ENCODE peak calls at places on chromosomes 16 and 17, in eight cellular contexts. One of them, this sample, is unnamed.

GRCh38 chr16:83305092-83305491 is 502.7 kb upstream of the HSBP1 start:
- DNase-seq in AG04450: peak; percentile 36
- DNase-seq in A673: peak; percentile 1
- DNase-seq in cardiac muscle cell: no peak
- DNase-seq in thoracic aorta: no peak
- DNase-seq in esophagus muscularis mucosa: no peak
- DNase-seq in adrenal gland: no peak
- DNase-seq in body of pancreas: no peak
- DNase-seq in this sample: no peak

GRCh38 chr16:11609474-11610120 is 22.9 kb upstream of the LITAF start:
- DNase-seq in cardiac muscle cell: no peak
- DNase-seq in AG04450: no peak
- DNase-seq in body of pancreas: no peak
- DNase-seq in esophagus muscularis mucosa: no peak
- DNase-seq in thoracic aorta: no peak
- DNase-seq in A673: no peak
- DNase-seq in adrenal gland: no peak
- DNase-seq in this sample: no peak

GRCh38 chr17:65158622-65159021 is 21.5 kb downstream of the RGS9 start:
- DNase-seq in esophagus muscularis mucosa: no peak
- DNase-seq in A673: no peak
- DNase-seq in AG04450: no peak
- DNase-seq in thoracic aorta: no peak
- DNase-seq in cardiac muscle cell: no peak
- DNase-seq in body of pancreas: no peak
- DNase-seq in adrenal gland: no peak
- DNase-seq in this sample: no peak

GRCh38 chr17:45436161-45436560 is 3.5 kb upstream of the ARHGAP27 start:
- DNase-seq in AG04450: no peak
- DNase-seq in A673: no peak
- DNase-seq in body of pancreas: no peak
- DNase-seq in cardiac muscle cell: no peak
- DNase-seq in thoracic aorta: no peak
- DNase-seq in adrenal gland: no peak
- DNase-seq in esophagus muscularis mucosa: no peak
- DNase-seq in this sample: no peak

GRCh38 chr17:4490109-4490591 is 8.5 kb upstream of the SPNS2 start:
- DNase-seq in A673: no peak
- DNase-seq in thoracic aorta: no peak
- DNase-seq in cardiac muscle cell: no peak
- DNase-seq in adrenal gland: no peak
- DNase-seq in body of pancreas: no peak
- DNase-seq in AG04450: no peak
- DNase-seq in esophagus muscularis mucosa: no peak
- DNase-seq in this sample: peak; percentile 87

GRCh38 chr17:2058521-2059124 is 3.7 kb downstream of the HIC1 start:
- DNase-seq in thoracic aorta: no peak
- DNase-seq in body of pancreas: peak; percentile 81
- DNase-seq in esophagus muscularis mucosa: peak; percentile 92
- DNase-seq in cardiac muscle cell: peak; percentile 55
- DNase-seq in A673: no peak
- DNase-seq in adrenal gland: peak; percentile 65
- DNase-seq in AG04450: no peak
- DNase-seq in this sample: no peak

GRCh38 chr16:73569266-73569665 is 521.3 kb upstream of the ZFHX3 start:
- DNase-seq in cardiac muscle cell: no peak
- DNase-seq in AG04450: no peak
- DNase-seq in body of pancreas: no peak
- DNase-seq in A673: no peak
- DNase-seq in thoracic aorta: no peak
- DNase-seq in adrenal gland: no peak
- DNase-seq in esophagus muscularis mucosa: no peak
- DNase-seq in this sample: no peak

GRCh38 chr16:75460441-75460840 is 4.0 kb downstream of the TMEM170A start:
- DNase-seq in AG04450: no peak
- DNase-seq in cardiac muscle cell: no peak
- DNase-seq in A673: no peak
- DNase-seq in esophagus muscularis mucosa: no peak
- DNase-seq in body of pancreas: no peak
- DNase-seq in thoracic aorta: no peak
- DNase-seq in adrenal gland: no peak
- DNase-seq in this sample: no peak

DNA sequence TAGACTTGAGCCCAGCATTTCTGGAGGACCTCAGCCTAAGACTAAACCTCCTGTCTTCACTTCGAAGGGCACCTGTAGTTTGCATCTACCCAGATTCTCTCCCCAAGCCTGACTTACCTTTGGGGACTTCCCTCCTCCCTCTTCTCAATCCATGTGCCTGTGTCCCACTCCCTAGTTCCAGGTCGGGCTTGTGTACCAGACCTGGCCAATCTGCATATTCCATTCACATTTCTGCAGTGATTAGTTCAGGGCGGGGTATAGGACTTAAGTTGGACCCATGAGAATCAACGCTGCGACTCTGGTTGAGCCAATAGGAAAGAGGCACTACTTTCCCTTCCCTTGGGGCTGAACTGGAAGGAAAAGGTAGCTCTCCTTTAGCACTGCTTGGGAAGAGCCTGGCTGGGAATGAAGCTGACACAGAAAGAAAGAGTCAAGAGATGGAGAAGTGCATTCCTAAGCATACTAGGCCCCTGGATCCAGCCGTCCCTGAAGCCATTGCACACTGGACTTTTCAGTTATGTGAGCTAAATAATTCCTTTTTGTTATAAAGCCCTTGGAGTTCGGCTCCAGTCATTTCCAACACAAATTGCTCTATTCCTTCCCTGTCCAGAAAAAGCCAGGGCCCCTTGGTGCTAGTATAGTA is 2.5 kb downstream of the TRADD start:
- DNase-seq in thoracic aorta: no peak
- DNase-seq in adrenal gland: peak; percentile 5
- DNase-seq in A673: no peak
- DNase-seq in esophagus muscularis mucosa: no peak
- DNase-seq in body of pancreas: no peak
- DNase-seq in cardiac muscle cell: no peak
- DNase-seq in AG04450: no peak
- DNase-seq in this sample: no peak
- H3K27me3 ChIP-seq in thoracic aorta: no peaks in the 10 kb centered on the region
- H3K27me3 ChIP-seq in adrenal gland: no peaks in the 10 kb centered on the region
- H3K27me3 ChIP-seq in A673: no peaks in the 10 kb centered on the region
- H3K27me3 ChIP-seq in esophagus muscularis mucosa: no peaks in the 10 kb centered on the region
- H3K27me3 ChIP-seq in body of pancreas: no peaks in the 10 kb centered on the region
- H3K27me3 ChIP-seq in cardiac muscle cell: peaks cover 97% of the 10 kb centered on the region
- H3K27me3 ChIP-seq in AG04450: peaks cover 16% of the 10 kb centered on the region
- H3K27me3 ChIP-seq in this sample: peaks cover 6% of the 10 kb centered on the region

DNA sequence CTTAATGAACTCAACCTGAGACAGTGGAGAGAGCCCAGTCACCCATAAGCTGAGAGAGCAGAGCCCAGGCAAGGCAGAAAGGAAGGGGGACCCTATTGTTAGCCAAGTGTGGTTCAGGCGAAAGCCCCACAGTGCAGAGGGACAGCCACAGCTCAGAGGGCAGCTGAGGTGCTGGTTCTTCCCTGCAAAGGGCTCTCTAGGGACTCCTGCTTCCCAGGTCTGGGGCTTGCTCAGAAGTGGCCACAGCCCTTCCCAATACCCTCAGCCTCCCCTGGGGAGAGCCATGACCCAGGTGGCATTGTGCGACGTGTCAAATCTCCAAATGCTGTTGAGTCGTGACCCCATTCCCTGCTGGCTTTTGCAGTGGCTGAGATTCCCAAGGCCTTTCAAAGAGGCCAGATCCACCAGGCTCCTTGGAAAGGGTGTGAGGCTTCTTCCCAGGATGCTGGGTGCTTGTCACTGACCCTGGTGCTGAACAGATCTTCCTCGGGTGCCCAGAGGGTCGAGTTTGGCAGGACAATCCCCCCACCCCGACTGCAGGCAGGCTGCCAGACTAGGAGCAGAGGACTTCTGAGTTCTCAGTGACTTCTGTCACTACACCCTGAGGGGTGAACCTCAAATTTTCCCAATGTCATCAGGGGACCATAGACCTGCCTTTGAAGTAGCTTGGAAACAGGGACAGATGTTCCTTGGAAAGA is 2.5 kb upstream of the CCL17 start:
- DNase-seq in AG04450: no peak
- DNase-seq in thoracic aorta: no peak
- DNase-seq in A673: no peak
- DNase-seq in body of pancreas: no peak
- DNase-seq in cardiac muscle cell: peak; percentile 24
- DNase-seq in adrenal gland: no peak
- DNase-seq in esophagus muscularis mucosa: no peak
- DNase-seq in this sample: no peak
- H3K27me3 ChIP-seq in AG04450: peaks cover 45% of the 10 kb centered on the region
- H3K27me3 ChIP-seq in thoracic aorta: no peaks in the 10 kb centered on the region
- H3K27me3 ChIP-seq in A673: no peaks in the 10 kb centered on the region
- H3K27me3 ChIP-seq in body of pancreas: no peaks in the 10 kb centered on the region
- H3K27me3 ChIP-seq in cardiac muscle cell: no peaks in the 10 kb centered on the region
- H3K27me3 ChIP-seq in adrenal gland: no peaks in the 10 kb centered on the region
- H3K27me3 ChIP-seq in esophagus muscularis mucosa: no peaks in the 10 kb centered on the region
- H3K27me3 ChIP-seq in this sample: no peaks in the 10 kb centered on the region

DNA sequence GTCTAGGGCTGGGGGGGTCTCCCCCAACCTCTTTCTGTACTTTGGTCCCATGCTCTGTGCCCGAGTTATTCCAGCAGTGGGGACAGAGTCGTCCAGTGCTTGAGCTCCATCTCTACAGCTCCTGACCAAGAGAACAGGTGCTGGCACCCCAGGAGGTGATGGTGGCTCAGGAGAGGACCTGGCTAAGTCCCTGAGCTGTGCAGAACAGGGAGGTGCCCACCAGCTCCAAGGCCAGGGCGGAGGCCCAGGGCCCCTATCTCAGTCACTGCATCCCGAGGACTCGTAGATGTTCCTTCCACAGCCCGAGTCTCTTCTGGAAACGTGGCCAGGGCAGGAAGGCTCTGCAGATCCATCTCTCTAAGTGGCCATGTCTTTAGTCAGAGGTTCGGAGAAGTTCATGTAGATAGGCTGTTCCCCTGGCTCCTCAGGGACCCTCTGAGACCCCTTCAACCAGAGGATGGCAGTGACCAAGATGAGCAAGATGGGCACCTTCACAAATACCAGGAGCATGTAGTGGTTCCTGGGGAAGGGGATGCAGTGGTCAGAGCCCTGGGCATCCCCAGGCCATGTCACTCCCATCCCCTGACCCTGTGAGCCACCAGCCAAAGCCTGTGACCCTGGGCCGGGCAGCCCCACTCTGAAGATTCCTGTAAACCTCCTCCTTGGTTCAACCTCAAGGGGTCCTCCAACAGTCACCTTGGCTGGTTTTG is 8.7 kb downstream of the CD300LB start:
- DNase-seq in cardiac muscle cell: no peak
- DNase-seq in thoracic aorta: no peak
- DNase-seq in body of pancreas: no peak
- DNase-seq in AG04450: no peak
- DNase-seq in esophagus muscularis mucosa: peak; percentile 77
- DNase-seq in A673: no peak
- DNase-seq in adrenal gland: no peak
- DNase-seq in this sample: no peak
- H3K27me3 ChIP-seq in cardiac muscle cell: peaks cover 9% of the 10 kb centered on the region
- H3K27me3 ChIP-seq in thoracic aorta: no peaks in the 10 kb centered on the region
- H3K27me3 ChIP-seq in body of pancreas: no peaks in the 10 kb centered on the region
- H3K27me3 ChIP-seq in AG04450: no peaks in the 10 kb centered on the region
- H3K27me3 ChIP-seq in esophagus muscularis mucosa: peaks cover 10% of the 10 kb centered on the region
- H3K27me3 ChIP-seq in A673: peaks cover 45% of the 10 kb centered on the region
- H3K27me3 ChIP-seq in adrenal gland: peaks cover 3% of the 10 kb centered on the region
- H3K27me3 ChIP-seq in this sample: peaks cover 99% of the 10 kb centered on the region

GRCh38 chr16:50550035-50550434 is 1.8 kb downstream of the NKD1 start:
- DNase-seq in body of pancreas: no peak
- DNase-seq in A673: no peak
- DNase-seq in thoracic aorta: no peak
- DNase-seq in adrenal gland: peak; percentile 29
- DNase-seq in AG04450: no peak
- DNase-seq in cardiac muscle cell: no peak
- DNase-seq in esophagus muscularis mucosa: no peak
- DNase-seq in this sample: no peak
- H3K27me3 ChIP-seq in body of pancreas: no peaks in the 10 kb centered on the region
- H3K27me3 ChIP-seq in A673: peaks cover 55% of the 10 kb centered on the region
- H3K27me3 ChIP-seq in thoracic aorta: no peaks in the 10 kb centered on the region
- H3K27me3 ChIP-seq in adrenal gland: no peaks in the 10 kb centered on the region
- H3K27me3 ChIP-seq in AG04450: peaks cover 60% of the 10 kb centered on the region
- H3K27me3 ChIP-seq in cardiac muscle cell: peaks cover 46% of the 10 kb centered on the region
- H3K27me3 ChIP-seq in esophagus muscularis mucosa: peaks cover 5% of the 10 kb centered on the region
- H3K27me3 ChIP-seq in this sample: no peaks in the 10 kb centered on the region

This sample was measured in WERI-Rb-1.